ENCODE peak calls at places on chromosomes 2 and 18, in seven cellular contexts. G is transverse colon, W is A549, O is tibial artery, R is Peyer's patch, D is spleen, J is GM23338. U is an unnamed sample.

GRCh38 chr18:61669320-61669719 is 223.5 kb downstream of the RNF152 start:
- DNase-seq in G (no peak), W (no peak), O (no peak), R (no peak), D (no peak), J (no peak), U (no peak)

GRCh38 chr2:72325592-72326422 is 178.1 kb upstream of the CYP26B1 start:
- DNase-seq in G (peak; percentile 57), W (peak; percentile 7), O (no peak), R (peak; percentile 77), D (no peak), J (peak; percentile 60), U (no peak)

GRCh38 chr18:59839241-59839640 is 60.6 kb upstream of the PMAIP1 start:
- DNase-seq in G (no peak), W (no peak), O (no peak), R (no peak), D (no peak), J (no peak), U (no peak)

GRCh38 chr2:27498975-27499374 is 2.3 kb downstream of the GCKR start:
- DNase-seq in G (no peak), W (no peak), O (no peak), R (no peak), D (no peak), J (no peak), U (no peak)

GRCh38 chr2:100679211-100679610 is 116.4 kb downstream of the PDCL3 start:
- DNase-seq in G (no peak), W (no peak), O (no peak), R (no peak), D (no peak), J (no peak), U (no peak)

GRCh38 chr2:46814160-46814559 is 101.4 kb downstream of the MCFD2 start:
- DNase-seq in G (peak; percentile 31), W (no peak), O (peak; percentile 92), R (peak; percentile 54), D (peak; percentile 74), J (no peak), U (no peak)

GRCh38 chr2:167140767-167141166 is 252.5 kb downstream of the XIRP2 start:
- DNase-seq in G (no peak), W (no peak), O (no peak), R (no peak), D (no peak), J (no peak), U (no peak)

GRCh38 chr2:3630631-3631030 is 27.4 kb upstream of the ALLC start:
- DNase-seq in G (no peak), W (no peak), O (no peak), R (no peak), D (peak; percentile 24), J (no peak), U (no peak)

GRCh38 chr2:234335676-234336228 is 161.1 kb downstream of the ARL4C start:
- DNase-seq in G (peak; percentile 73), W (no peak), O (peak; percentile 91), R (peak; percentile 83), D (peak; percentile 80), J (no peak), U (peak; percentile 11)

GRCh38 chr2:27249077-27249890 is 13.6 kb downstream of the SLC30A3 start:
- DNase-seq in G (no peak), W (no peak), O (no peak), R (no peak), D (no peak), J (no peak), U (no peak)

GRCh38 chr18:31687529-31687928 is 3.1 kb upstream of the B4GALT6 start:
- DNase-seq in G (no peak), W (no peak), O (no peak), R (no peak), D (no peak), J (no peak), U (no peak)
- TF ChIP-seq CTCF in G (no peak), W (no peak), O (no peak), R (no peak), D (no peak), J (peak; percentile 23), U (no peak)

GRCh38 chr2:101792208-101792607 is 94.7 kb downstream of the MAP4K4 start:
- DNase-seq in G (no peak), W (no peak), O (no peak), R (no peak), D (no peak), J (no peak), U (no peak)

GRCh38 chr2:101790856-101791255 is 93.3 kb downstream of the MAP4K4 start:
- DNase-seq in G (no peak), W (no peak), O (no peak), R (no peak), D (no peak), J (no peak), U (no peak)

GRCh38 chr2:101788995-101789970 is 91.8 kb downstream of the MAP4K4 start:
- DNase-seq in G (no peak), W (no peak), O (no peak), R (no peak), D (no peak), J (no peak), U (no peak)

GRCh38 chr2:101788565-101788964 is 91.1 kb downstream of the MAP4K4 start:
- DNase-seq in G (no peak), W (no peak), O (no peak), R (no peak), D (no peak), J (no peak), U (no peak)

GRCh38 chr2:101790416-101790815 is 92.9 kb downstream of the MAP4K4 start:
- DNase-seq in G (no peak), W (no peak), O (no peak), R (no peak), D (no peak), J (no peak), U (no peak)
- H3K27ac ChIP-seq in G (peak overlapping the region; percentile 7), W (no peak overlapping the region), O (peak overlapping the region; percentile 73), R (peak overlapping the region; percentile 17), D (no peak overlapping the region), J (no peak overlapping the region), U (peak overlapping the region; percentile 88)

GRCh38 chr2:218896501-218897393 is 16.1 kb downstream of the WNT10A start:
- DNase-seq in G (peak; percentile 67), W (peak; percentile 43), O (no peak), R (peak; percentile 85), D (peak; percentile 90), J (peak; percentile 71), U (peak; percentile 46)
- H3K4me3 ChIP-seq in G (no peak overlapping the region), W (peak overlapping the region; percentile 23), O (no peak overlapping the region), R (peak overlapping the region; percentile 22), D (peak overlapping the region; percentile 67), J (peak overlapping the region; percentile 51), U (peak overlapping the region; percentile 37)

GRCh38 chr2:78864205-78864604 is 161.3 kb upstream of the REG3G start:
- DNase-seq in G (no peak), W (no peak), O (no peak), R (no peak), D (no peak), J (no peak), U (no peak)

GRCh38 chr2:78865663-78866062 is 159.8 kb upstream of the REG3G start:
- DNase-seq in G (no peak), W (no peak), O (no peak), R (no peak), D (no peak), J (no peak), U (no peak)

DNA sequence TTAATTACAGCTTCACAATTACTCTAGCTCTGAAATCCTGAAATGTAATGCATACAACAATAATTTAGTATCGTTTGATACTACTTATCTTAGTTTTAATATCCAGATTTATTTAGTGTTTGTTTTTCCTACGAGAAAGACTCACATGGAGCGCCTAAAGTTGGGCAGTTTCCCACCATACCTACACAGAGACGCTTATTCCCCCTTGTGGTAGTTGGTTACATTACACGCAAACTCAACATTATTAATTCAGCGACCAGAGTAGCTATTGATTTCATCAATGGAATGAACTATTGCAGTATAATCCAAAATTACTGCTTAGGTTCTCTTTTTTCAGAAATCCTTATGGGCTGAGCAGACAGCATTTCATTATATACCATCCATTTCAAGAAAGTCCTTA is 164.0 kb upstream of the REG3G start:
- DNase-seq in G (no peak), W (peak; percentile 8), O (no peak), R (no peak), D (no peak), J (peak; percentile 74), U (no peak)
- TF ChIP-seq CTCF in G (no peak), W (peak; percentile 13), O (peak; percentile 31), R (peak; percentile 20), D (no peak), J (peak; percentile 71), U (peak; percentile 59)

GRCh38 chr2:223459328-223459939 is 142.7 kb downstream of the SCG2 start:
- DNase-seq in G (no peak), W (peak; percentile 8), O (no peak), R (no peak), D (no peak), J (peak; percentile 56), U (no peak)
- H3K27ac ChIP-seq in G (no peak overlapping the region), W (peak overlapping the region; percentile 30), O (no peak overlapping the region), R (no peak overlapping the region), D (no peak overlapping the region), J (no peak overlapping the region), U (no peak overlapping the region)

DNA sequence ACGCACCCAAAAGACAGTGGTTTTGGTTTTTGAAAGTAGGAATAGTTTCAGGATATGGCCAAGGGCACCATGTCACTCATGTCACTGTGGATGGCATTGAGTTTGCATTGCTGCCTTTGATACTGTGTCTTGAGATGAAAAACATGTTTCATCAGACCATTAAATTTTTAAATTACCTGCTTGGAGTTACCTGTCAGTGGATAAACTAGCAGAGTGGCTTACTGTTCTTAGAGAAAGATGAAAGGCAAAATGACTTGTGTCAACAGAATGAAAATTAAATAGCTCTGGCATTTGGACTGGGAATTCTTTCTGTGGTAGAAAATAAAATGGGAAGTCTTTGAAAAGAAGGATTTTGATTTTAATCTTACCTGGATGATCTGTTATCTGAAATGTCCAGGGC is 386 bp downstream of the ICOS start:
- DNase-seq in G (no peak), W (no peak), O (no peak), R (no peak), D (no peak), J (no peak), U (no peak)
- H3K4me3 ChIP-seq in G (no peak overlapping the region), W (no peak overlapping the region), O (no peak overlapping the region), R (peak overlapping the region; percentile 5), D (peak overlapping the region; percentile 57), J (no peak overlapping the region), U (no peak overlapping the region)

U was measured in dorsolateral prefrontal cortex.